ENCODE peak calls at places on chromosomes 12 and 14, in four cellular contexts. V, D, J and G are unnamed samples.

GRCh38 chr12:124512667-124513296 is 54.6 kb downstream of the NCOR2 start:
- DNase-seq in D (peak; percentile 97), V (peak; percentile 98), J (peak; percentile 92), G (peak; percentile 95)

GRCh38 chr12:10397311-10397710 is 7.5 kb upstream of the KLRK1 start:
- DNase-seq in D (no peak), V (no peak), J (no peak), G (no peak)

GRCh38 chr12:101604132-101604531 is 9.4 kb downstream of the MYBPC1 start:
- DNase-seq in D (no peak), J (no peak), V (no peak), G (no peak)

GRCh38 chr14:80764496-80764895 is 177.0 kb downstream of the CEP128 start:
- DNase-seq in D (no peak), J (no peak), V (peak; percentile 20), G (no peak)

GRCh38 chr12:65184176-65184857 is 14.9 kb downstream of the LEMD3 start:
- DNase-seq in D (no peak), J (no peak), V (no peak), G (no peak)

GRCh38 chr12:132143328-132144071 is 619 bp downstream of the DDX51 start:
- DNase-seq in D (peak; percentile 34), J (no peak), V (no peak), G (no peak)

GRCh38 chr12:18275974-18276373 is 14.7 kb downstream of the PIK3C2G start:
- DNase-seq in J (no peak), V (peak; percentile 37), D (no peak), G (no peak)

GRCh38 chr12:12975322-12976077 is 23.5 kb upstream of the GPRC5D start:
- DNase-seq in D (peak; percentile 54), V (peak; percentile 62), J (no peak), G (peak; percentile 65)

GRCh38 chr14:104133496-104133895 is 4.9 kb upstream of the KIF26A start:
- DNase-seq in J (no peak), V (no peak), D (no peak), G (no peak)

GRCh38 chr12:54586620-54587019 is 1.8 kb downstream of the PPP1R1A start:
- DNase-seq in D (no peak), V (no peak), J (no peak), G (no peak)

GRCh38 chr12:54589964-54590363 is 1.5 kb upstream of the PPP1R1A start:
- DNase-seq in V (no peak), J (no peak), D (no peak), G (no peak)

GRCh38 chr12:54588892-54589291 is 433 bp upstream of the PPP1R1A start:
- DNase-seq in V (no peak), J (no peak), D (no peak), G (no peak)

GRCh38 chr12:54587315-54587821 is 1.1 kb downstream of the PPP1R1A start:
- DNase-seq in V (no peak), J (peak; percentile 81), D (no peak), G (no peak)

DNA sequence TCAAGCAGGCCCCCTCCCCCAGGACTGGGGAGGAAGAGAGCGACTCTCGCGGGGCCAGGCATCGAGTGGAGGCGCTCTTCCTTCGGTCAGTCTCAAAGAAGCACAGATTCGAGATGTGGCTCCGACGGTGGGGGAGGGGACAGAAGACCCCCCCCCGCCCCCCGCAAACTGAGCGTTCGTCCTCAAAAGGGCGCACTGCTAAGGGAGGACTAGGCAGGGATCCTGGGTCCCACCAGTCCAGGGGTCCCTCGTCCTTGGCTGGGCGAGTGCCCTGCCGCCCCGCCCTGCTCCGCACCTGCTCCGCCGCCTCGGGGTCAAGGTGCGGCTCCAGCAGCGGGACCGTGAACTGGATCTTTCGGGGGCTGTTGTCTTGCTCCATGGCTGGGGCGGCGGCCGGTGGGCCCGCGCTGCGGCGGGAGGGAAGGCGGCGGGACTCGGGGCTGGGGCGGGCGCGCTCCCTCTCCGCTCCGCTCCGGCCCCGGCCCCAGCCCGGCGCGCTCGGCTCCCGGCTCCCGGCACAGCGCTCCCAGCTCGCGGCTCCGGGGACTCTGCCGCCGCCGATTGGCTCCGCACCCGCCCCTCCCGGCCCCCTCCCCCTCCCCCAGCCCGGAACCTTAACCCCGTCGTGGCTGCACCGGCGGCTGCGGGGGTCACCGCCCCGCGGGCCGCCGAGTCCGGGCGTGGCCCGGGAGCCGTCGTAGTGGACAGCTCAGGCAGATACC is at the start of gene PPP1R1A:
- DNase-seq in J (no peak), D (peak; percentile 85), V (no peak), G (no peak)
- H3K4me3 ChIP-seq in J (peak within 1 kb of the TSS; percentile 82), D (peak within 1 kb of the TSS; percentile 89), V (no peak within 1 kb of the TSS), G (no peak within 1 kb of the TSS)

GRCh38 chr14:86038401-86038985 is 508.5 kb downstream of the FLRT2 start:
- DNase-seq in V (peak; percentile 49), J (no peak), D (peak; percentile 55), G (peak; percentile 53)

DNA sequence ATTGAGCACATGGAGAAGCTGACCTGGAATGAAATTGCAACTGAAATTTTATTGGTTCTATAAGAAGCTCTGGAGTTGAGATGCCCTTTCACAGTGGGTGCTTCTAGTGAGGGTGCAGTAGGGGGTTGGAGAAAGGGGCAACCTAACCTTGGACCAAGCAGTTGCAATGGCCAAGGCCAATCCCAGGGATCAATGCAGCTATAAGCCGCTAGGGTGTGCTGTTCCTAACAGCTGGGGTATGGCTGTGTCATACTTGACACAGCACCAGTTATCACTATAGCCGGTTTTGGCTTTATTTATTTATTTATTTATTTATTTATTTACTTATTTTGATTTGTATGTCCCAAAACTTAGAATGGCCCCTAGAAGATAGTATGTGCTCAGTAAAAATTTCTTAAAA is 505.9 kb downstream of the FLRT2 start:
- DNase-seq in D (peak; percentile 34), J (no peak), V (no peak), G (peak; percentile 1)
- TF ChIP-seq CTCF in D (peak; percentile 64), J (no peak), V (peak; percentile 47), G (peak; percentile 45)

GRCh38 chr12:69470189-69471094 is at the start of gene FRS2:
- DNase-seq in D (peak; percentile 96), J (peak; percentile 95), V (peak; percentile 90), G (peak; percentile 88)

GRCh38 chr12:69473229-69473628 is 3.0 kb downstream of the FRS2 start:
- DNase-seq in J (no peak), V (no peak), D (no peak), G (no peak)

GRCh38 chr12:69468237-69469026 is 1.8 kb upstream of the FRS2 start:
- DNase-seq in J (no peak), D (no peak), V (no peak), G (peak; percentile 69)

GRCh38 chr12:69469854-69470188 is 367 bp upstream of the FRS2 start:
- DNase-seq in V (no peak), D (no peak), J (no peak), G (no peak)

DNA sequence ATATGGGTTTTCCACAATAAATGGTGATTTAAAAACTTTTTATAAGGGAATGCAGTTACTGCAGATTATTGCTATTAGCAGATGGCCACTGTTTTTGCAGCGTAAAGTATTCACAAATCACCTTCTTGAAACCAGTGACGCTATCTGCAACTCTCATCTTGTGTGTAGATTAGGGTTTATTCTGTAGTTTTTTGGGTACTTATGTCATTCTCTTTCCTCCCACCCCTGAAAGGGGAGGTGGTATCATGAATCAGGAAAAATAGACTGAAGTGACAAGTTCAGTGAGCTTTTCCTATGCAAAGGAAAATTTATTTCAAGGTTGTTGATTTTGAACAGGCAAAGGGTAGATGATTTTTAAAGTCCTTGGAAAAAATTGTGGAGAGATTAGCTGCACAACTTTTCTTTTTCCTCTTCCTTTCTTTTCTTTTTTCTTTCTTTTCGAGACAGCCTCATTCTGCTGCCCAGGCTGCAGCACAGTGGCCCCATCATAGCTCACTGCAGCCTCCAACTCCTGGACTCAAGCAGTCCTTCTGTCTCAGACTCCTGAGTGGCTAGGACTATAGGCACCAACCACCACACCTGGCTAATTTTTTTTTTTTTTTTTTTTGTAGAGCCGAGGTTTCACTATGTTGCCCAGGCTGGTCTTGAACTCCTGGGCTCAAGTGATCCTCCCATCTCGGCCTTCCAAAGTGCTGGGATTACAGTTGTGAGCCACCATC is 1.6 kb downstream of the FRS2 start:
- DNase-seq in J (no peak), D (no peak), V (no peak), G (no peak)
- H3K4me3 ChIP-seq in J (peak overlapping the region; percentile 100), D (peak overlapping the region; percentile 74), V (peak overlapping the region; percentile 92), G (peak overlapping the region; percentile 91)

GRCh38 chr12:49294804-49295086 is 202 bp upstream of the PRPH start:
- DNase-seq in V (no peak), D (no peak), J (no peak), G (no peak)

GRCh38 chr12:49292729-49293055 is 2.3 kb upstream of the PRPH start:
- DNase-seq in J (no peak), V (no peak), D (no peak), G (no peak)

GRCh38 chr12:49295087-49296001 is at the start of gene PRPH:
- DNase-seq in D (peak; percentile 65), J (no peak), V (no peak), G (no peak)

GRCh38 chr12:49294086-49294803 is 702 bp upstream of the PRPH start:
- DNase-seq in D (peak; percentile 42), V (no peak), J (no peak), G (no peak)

DNA sequence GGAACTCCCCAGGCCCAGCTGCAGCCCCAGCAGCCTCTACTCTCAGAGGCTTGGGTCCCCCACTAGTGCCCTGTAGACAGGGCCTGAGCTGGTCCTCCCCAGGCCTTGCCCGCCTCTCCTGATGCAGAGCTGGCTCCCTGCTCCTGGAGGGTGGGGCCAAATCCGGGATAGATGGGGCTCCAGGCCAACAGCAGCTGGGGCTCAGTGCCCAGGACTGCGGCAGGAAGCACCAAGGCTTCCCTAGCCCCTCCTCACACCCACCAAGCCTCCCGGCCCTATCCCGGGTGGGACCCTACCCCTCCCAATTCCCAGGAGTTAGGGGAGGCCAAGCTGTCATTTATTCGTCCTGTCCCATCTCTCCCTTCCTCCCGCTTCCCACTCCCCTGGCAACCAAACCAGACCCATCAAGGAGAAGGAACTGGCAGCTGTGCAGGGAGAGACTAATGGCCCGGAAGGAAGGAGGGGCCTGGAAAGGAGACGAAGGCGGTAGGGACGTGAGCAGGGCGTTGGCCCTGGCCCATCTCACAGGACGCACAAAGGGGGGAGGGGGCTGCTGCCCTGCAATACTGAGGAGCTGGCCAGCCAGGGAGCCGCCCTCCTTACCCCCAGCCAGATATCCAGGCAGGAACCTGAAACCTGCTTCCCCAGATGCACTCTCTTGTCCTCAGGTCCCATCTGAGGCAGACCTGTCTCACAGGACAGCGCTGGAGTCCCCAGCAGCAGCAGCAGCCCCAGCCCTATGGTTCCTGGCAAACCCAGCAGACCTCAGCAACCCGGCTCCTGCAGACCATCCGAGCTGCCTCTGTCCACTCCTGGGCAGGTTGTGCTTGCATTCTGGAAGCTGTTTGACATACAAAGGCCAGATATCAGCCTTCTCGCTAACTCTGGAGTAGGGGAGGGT is 1.6 kb upstream of the PRPH start:
- DNase-seq in D (peak; percentile 58), J (no peak), V (no peak), G (peak; percentile 68)
- TF ChIP-seq CTCF in D (no peak), J (no peak), V (no peak), G (no peak)

DNA sequence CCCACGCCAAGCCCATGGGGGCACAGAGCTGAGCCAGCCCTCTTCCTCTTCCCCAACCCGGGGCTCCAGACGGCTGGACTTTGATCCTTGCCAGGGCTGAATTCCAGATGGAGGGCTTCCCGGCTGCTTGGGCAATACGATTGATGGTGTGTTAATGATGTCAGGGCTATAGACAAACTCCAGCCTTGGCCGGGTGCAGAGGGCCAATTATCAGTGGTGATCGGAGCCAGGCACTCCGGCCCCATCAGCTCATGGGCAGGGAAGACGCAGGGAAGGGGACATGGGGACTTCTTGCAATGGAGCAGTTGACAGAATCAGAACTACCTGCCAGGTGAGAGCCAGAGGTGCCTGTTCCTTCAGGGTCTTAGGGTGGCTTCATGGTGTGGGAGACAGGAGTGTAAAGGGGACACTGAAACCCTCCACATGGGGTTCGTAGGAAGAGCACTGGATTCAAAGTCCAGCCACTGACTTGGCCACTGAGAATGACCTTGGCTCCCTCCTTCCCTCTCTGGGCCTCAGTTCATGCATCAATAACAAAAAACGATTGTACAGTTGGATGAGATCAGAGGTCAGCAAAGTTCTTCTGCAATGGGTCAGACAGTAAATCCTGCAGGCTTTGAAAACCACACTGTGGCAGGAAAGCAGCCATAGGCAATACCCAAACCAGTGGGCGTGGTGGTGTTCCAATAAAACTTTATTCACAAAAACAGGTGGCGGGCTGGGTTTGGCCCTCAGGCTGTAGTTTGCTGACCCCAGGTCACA is 333.7 kb downstream of the MED13L start:
- DNase-seq in J (peak; percentile 46), V (no peak), D (no peak), G (peak; percentile 70)
- H3K4me3 ChIP-seq in J (no peak overlapping the region), V (no peak overlapping the region), D (no peak overlapping the region), G (no peak overlapping the region)